ENCODE peak calls at places on chromosomes 7 and 10, in six cellular contexts. X, J, Y, O, V and A are unnamed samples.

GRCh38 chr10:36759111-36759805 is 366.1 kb upstream of the ANKRD30A start:
- DNase-seq in O (peak; percentile 77), X (no peak), Y (no peak), J (peak; percentile 28), V (no peak), A (no peak)

GRCh38 chr7:99919814-99920618 is 686 bp upstream of the TRIM4 start:
- DNase-seq in O (no peak), J (peak; percentile 20), Y (no peak), X (no peak), V (no peak), A (no peak)

GRCh38 chr10:10498781-10499180 is 518.9 kb upstream of the CELF2 start:
- DNase-seq in X (no peak), O (peak; percentile 83), Y (no peak), J (no peak), V (no peak), A (no peak)

GRCh38 chr10:132564249-132564605 is 26.6 kb downstream of the INPP5A start:
- DNase-seq in O (no peak), Y (no peak), V (no peak), X (no peak), J (no peak), A (no peak)

GRCh38 chr10:70324951-70325781 is 41.4 kb upstream of the NPFFR1 start:
- DNase-seq in X (no peak), O (no peak), V (peak; percentile 34), Y (no peak), J (no peak), A (no peak)

GRCh38 chr10:133067152-133068090 is 20.3 kb upstream of the ADGRA1 start:
- DNase-seq in J (no peak), Y (no peak), V (no peak), X (no peak), O (peak; percentile 2), A (no peak)

GRCh38 chr7:17362439-17363095 is 64.1 kb downstream of the AHR start:
- DNase-seq in Y (no peak), V (no peak), J (no peak), O (peak; percentile 89), X (no peak), A (no peak)

GRCh38 chr10:114261116-114261515 is 22.1 kb downstream of the VWA2 start:
- DNase-seq in Y (no peak), X (no peak), J (no peak), O (peak; percentile 18), V (no peak), A (no peak)

GRCh38 chr10:33244354-33244967 is 90.0 kb downstream of the NRP1 start:
- DNase-seq in O (no peak), V (no peak), X (no peak), Y (no peak), J (no peak), A (no peak)

DNA sequence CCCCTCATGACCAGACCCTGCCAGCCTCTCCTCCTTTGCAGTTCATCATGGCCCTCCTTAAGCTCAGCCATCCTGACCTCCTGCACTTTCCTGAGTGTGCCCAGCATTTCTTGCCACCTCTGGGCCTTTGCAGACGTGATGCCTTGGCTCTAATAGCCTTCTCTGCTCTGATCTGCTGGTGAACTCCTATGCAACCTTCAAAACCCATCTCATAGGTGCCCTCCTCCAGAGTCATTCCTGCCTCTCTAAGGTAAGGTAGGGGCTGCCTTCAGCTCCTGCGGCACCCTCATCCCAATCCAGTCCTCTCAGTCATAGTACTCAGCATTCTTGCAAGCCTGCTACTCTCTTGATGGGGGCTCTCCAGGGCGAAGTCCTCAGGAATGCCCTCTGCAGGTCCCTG is 19.3 kb upstream of the ELN start:
- DNase-seq in O (no peak), Y (no peak), J (no peak), V (no peak), X (no peak), A (no peak)
- H3K27ac ChIP-seq in O (no peak overlapping the region), Y (no peak overlapping the region), J (no peak overlapping the region), V (no peak overlapping the region), X (peak overlapping the region; percentile 95), A (no peak overlapping the region)

DNA sequence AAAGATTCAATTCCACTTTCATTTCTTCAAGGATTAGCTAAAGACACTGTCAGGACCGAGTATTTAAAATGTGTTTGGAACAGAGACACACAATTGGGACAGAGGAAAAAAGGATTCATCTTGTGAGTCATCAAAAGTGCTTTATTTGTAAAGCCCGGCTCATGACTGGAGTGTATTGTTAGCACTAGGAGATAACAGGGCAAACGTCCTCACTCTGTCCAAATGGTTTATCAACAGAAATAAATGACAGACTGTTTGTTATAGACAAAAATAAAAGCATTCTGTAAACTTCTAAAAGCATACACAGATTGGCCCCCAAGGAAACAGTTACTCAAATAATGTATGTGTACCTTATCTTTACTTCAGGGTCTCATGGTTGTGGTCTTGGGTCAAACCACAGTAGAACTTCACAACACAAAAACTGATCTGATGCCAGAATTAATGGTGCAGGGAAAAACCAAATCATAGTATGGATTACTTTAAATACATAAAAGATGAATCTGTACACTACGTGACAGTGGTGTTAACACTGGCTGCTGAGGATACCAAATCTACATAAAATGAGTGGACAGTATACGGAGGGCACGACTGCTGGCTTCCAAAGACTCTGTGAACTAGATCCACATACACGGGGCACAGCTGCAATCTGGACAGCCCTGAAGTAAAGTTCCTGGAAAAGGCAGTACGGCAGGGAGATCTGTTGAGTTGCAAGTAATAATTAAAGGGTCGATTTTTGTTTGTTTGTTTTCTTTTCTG is 179.4 kb downstream of the PIP4K2A start:
- DNase-seq in O (peak; percentile 49), Y (no peak), J (no peak), V (no peak), X (no peak), A (no peak)
- H3K27ac ChIP-seq in O (no peak overlapping the region), Y (no peak overlapping the region), J (no peak overlapping the region), V (no peak overlapping the region), X (no peak overlapping the region), A (no peak overlapping the region)

DNA sequence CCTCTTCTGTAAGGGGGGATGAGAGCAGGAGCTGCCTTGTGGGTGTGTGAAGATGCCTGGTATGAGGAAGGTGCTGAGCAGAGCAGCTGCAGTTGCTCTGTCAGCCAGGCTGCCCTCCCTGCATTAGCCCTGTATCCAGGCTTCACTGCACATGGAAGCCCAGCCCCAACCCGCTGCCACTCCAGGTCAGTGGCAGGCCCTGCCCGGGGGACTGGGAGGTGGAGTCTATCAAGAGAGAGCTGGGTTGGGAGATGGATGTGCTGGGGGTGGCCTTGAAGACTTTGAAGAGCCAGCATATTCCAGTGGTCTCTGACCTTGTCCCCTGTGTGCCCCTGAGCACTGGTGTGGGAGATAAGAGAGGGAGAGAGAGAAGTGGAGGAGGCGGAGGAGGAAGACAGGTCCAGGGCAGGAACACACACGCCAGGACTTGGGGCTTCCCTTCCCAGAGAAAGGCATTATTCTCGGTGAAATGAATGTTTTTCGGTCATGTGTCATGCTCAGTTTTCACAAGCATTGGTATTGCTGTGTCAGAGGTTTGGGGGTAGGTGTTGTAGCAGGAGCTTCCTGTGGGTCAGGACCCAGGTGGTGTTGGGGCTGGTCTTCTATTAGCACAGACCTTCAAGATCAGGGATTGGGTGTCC is 2.6 kb downstream of the PPIF start:
- DNase-seq in X (no peak), J (no peak), V (no peak), Y (no peak), O (no peak), A (no peak)
- H3K27ac ChIP-seq in X (no peak overlapping the region), J (no peak overlapping the region), V (no peak overlapping the region), Y (no peak overlapping the region), O (no peak overlapping the region), A (peak overlapping the region; percentile 85)

GRCh38 chr10:85527610-85528317 is 838.8 kb downstream of the GRID1 start:
- DNase-seq in O (no peak), X (no peak), Y (no peak), V (no peak), J (no peak), A (peak; percentile 81)
- H3K27ac ChIP-seq in O (no peak overlapping the region), X (no peak overlapping the region), Y (no peak overlapping the region), V (no peak overlapping the region), J (no peak overlapping the region), A (peak overlapping the region; percentile 95)